ENCODE peak calls at places on chromosomes 11 and 22, in six cellular contexts. O is colonic mucosa, G is globus pallidus, Z is left cardiac atrium, Y is WTC11, U is pulmonary artery endothelial cell. B is an unnamed sample.
A peak's percentile ranks its signal among the peaks of the same experiment; 100 is the strongest.

GRCh38 chr22:19877626-19878339 is 23.1 kb upstream of the GNB1L start:
- DNase-seq in Z (peak; percentile 8), G (no peak), O (no peak), Y (peak; percentile 9), U (no peak), B (peak; percentile 63)

GRCh38 chr11:106421673-106422292 is 344.3 kb downstream of the AASDHPPT start:
- DNase-seq in Z (no peak), G (no peak), Y (no peak), U (no peak), O (no peak), B (no peak)

GRCh38 chr22:17860220-17860965 is 86.1 kb upstream of the BID start:
- DNase-seq in O (no peak), G (no peak), Z (no peak), Y (no peak), U (no peak), B (no peak)

GRCh38 chr11:223026-223789 is 12.9 kb downstream of the SIRT3 start:
- DNase-seq in Z (no peak), U (no peak), G (no peak), O (no peak), Y (no peak), B (no peak)

GRCh38 chr11:118703563-118704106 is 24.2 kb upstream of the TREH start:
- DNase-seq in O (no peak), U (no peak), Y (no peak), Z (no peak), G (peak; percentile 57), B (no peak)

GRCh38 chr11:118892515-118892914 is 8.8 kb downstream of the CXCR5 start:
- DNase-seq in U (no peak), Z (no peak), Y (no peak), G (no peak), O (no peak), B (no peak)

GRCh38 chr11:122405788-122406341 is 249.7 kb upstream of the UBASH3B start:
- DNase-seq in O (no peak), Y (no peak), G (no peak), Z (no peak), U (no peak), B (no peak)

GRCh38 chr11:123439616-123440015 is 9.5 kb downstream of the GRAMD1B start:
- DNase-seq in Y (no peak), U (no peak), Z (no peak), O (no peak), G (no peak), B (no peak)

GRCh38 chr11:728901-729491 is 18.3 kb upstream of the TALDO1 start:
- DNase-seq in G (no peak), U (no peak), O (no peak), Y (no peak), Z (no peak), B (no peak)

GRCh38 chr22:20738394-20739089 is 35.4 kb upstream of the SERPIND1 start:
- DNase-seq in Z (no peak), O (no peak), U (no peak), Y (no peak), G (no peak), B (no peak)

GRCh38 chr11:111912535-111912934 is at the start of gene HSPB2:
- DNase-seq in U (no peak), Y (no peak), G (peak; percentile 52), Z (peak; percentile 61), O (no peak), B (no peak)

GRCh38 chr22:35552186-35552842 is 11.7 kb downstream of the RASD2 start:
- DNase-seq in Y (peak; percentile 86), Z (no peak), O (peak; percentile 53), G (no peak), U (no peak), B (peak; percentile 76)

GRCh38 chr11:66727282-66727882 is 1.6 kb downstream of the SPTBN2 start:
- DNase-seq in Y (peak; percentile 48), Z (peak; percentile 54), U (no peak), G (no peak), O (no peak), B (no peak)